ENCODE peak calls at places on chromosome 6, in five cellular contexts. One of them, this sample, is unnamed.

GRCh38 chr6:50380409-50381105 is 330.8 kb upstream of the DEFB112 start:
- DNase-seq in IMR-90: no peak
- DNase-seq in A549: no peak
- DNase-seq in H1: no peak
- DNase-seq in HepG2: no peak
- DNase-seq in this sample: no peak

GRCh38 chr6:161618816-161619454 is 345.1 kb upstream of the AGPAT4 start:
- DNase-seq in IMR-90: no peak
- DNase-seq in HepG2: peak
- DNase-seq in A549: peak
- DNase-seq in H1: no peak
- DNase-seq in this sample: peak

GRCh38 chr6:137309078-137309762 is 90.0 kb upstream of the IFNGR1 start:
- DNase-seq in IMR-90: peak
- DNase-seq in A549: no peak
- DNase-seq in HepG2: peak
- DNase-seq in H1: peak
- DNase-seq in this sample: peak

GRCh38 chr6:39829331-39829730 is 37.2 kb downstream of the DAAM2 start:
- DNase-seq in A549: no peak
- DNase-seq in HepG2: no peak
- DNase-seq in IMR-90: no peak
- DNase-seq in H1: no peak
- DNase-seq in this sample: no peak

GRCh38 chr6:170532867-170533488 is 20.1 kb downstream of the PSMB1 start:
- DNase-seq in A549: no peak
- DNase-seq in H1: no peak
- DNase-seq in IMR-90: peak
- DNase-seq in HepG2: no peak
- DNase-seq in this sample: no peak

GRCh38 chr6:162119349-162119748 is 608.2 kb downstream of the PRKN start:
- DNase-seq in HepG2: no peak
- DNase-seq in H1: no peak
- DNase-seq in A549: no peak
- DNase-seq in IMR-90: no peak
- DNase-seq in this sample: no peak

GRCh38 chr6:151493495-151494234 is at the start of gene CCDC170:
- DNase-seq in IMR-90: no peak
- DNase-seq in H1: peak
- DNase-seq in HepG2: peak
- DNase-seq in A549: peak
- DNase-seq in this sample: no peak

GRCh38 chr6:82818727-82819126 is 246.9 kb downstream of the UBE3D start:
- DNase-seq in HepG2: no peak
- DNase-seq in IMR-90: peak
- DNase-seq in A549: no peak
- DNase-seq in H1: no peak
- DNase-seq in this sample: no peak

GRCh38 chr6:138372711-138373463 is 4.8 kb upstream of the SMIM28 start:
- DNase-seq in IMR-90: no peak
- DNase-seq in A549: peak
- DNase-seq in HepG2: no peak
- DNase-seq in H1: no peak
- DNase-seq in this sample: peak

GRCh38 chr6:120604510-120604909 is 729.8 kb downstream of the TBC1D32 start:
- DNase-seq in IMR-90: no peak
- DNase-seq in HepG2: no peak
- DNase-seq in H1: no peak
- DNase-seq in A549: no peak
- DNase-seq in this sample: no peak

GRCh38 chr6:169971171-169971861 is 219.9 kb downstream of the ERMARD start:
- DNase-seq in IMR-90: no peak
- DNase-seq in A549: no peak
- DNase-seq in H1: peak
- DNase-seq in HepG2: no peak
- DNase-seq in this sample: no peak

GRCh38 chr6:135910943-135911618 is 59.6 kb downstream of the PDE7B start:
- DNase-seq in H1: no peak
- DNase-seq in HepG2: no peak
- DNase-seq in A549: no peak
- DNase-seq in IMR-90: no peak
- DNase-seq in this sample: no peak

GRCh38 chr6:133995296-133995695 is 42.3 kb downstream of the TBPL1 start:
- DNase-seq in H1: no peak
- DNase-seq in HepG2: no peak
- DNase-seq in A549: no peak
- DNase-seq in IMR-90: peak
- DNase-seq in this sample: no peak

GRCh38 chr6:158285321-158285960 is 26.8 kb upstream of the TULP4 start:
- DNase-seq in A549: no peak
- DNase-seq in IMR-90: peak
- DNase-seq in HepG2: no peak
- DNase-seq in H1: no peak
- DNase-seq in this sample: no peak

GRCh38 chr6:2938632-2939083 is 32.7 kb downstream of the SERPINB6 start:
- DNase-seq in H1: peak
- DNase-seq in IMR-90: no peak
- DNase-seq in HepG2: peak
- DNase-seq in A549: peak
- DNase-seq in this sample: peak

GRCh38 chr6:7979831-7980230 is 69.2 kb upstream of the TXNDC5 start:
- DNase-seq in H1: no peak
- DNase-seq in HepG2: no peak
- DNase-seq in A549: no peak
- DNase-seq in IMR-90: no peak
- DNase-seq in this sample: no peak

GRCh38 chr6:20319520-20320357 is 81.9 kb upstream of the E2F3 start:
- DNase-seq in HepG2: no peak
- DNase-seq in H1: no peak
- DNase-seq in A549: no peak
- DNase-seq in IMR-90: no peak
- DNase-seq in this sample: no peak

GRCh38 chr6:88164061-88164460 is 2.1 kb downstream of the CNR1 start:
- DNase-seq in IMR-90: no peak
- DNase-seq in A549: no peak
- DNase-seq in H1: no peak
- DNase-seq in HepG2: no peak
- DNase-seq in this sample: no peak

GRCh38 chr6:109008537-109008950 is 86.1 kb downstream of the SESN1 start:
- DNase-seq in IMR-90: peak
- DNase-seq in A549: no peak
- DNase-seq in H1: no peak
- DNase-seq in HepG2: no peak
- DNase-seq in this sample: no peak

GRCh38 chr6:73062121-73062520 is 163.2 kb downstream of the KHDC1L start:
- DNase-seq in A549: no peak
- DNase-seq in H1: no peak
- DNase-seq in HepG2: no peak
- DNase-seq in IMR-90: no peak
- DNase-seq in this sample: no peak

GRCh38 chr6:170032197-170032596 is 258.7 kb downstream of the DLL1 start:
- DNase-seq in IMR-90: no peak
- DNase-seq in HepG2: no peak
- DNase-seq in A549: no peak
- DNase-seq in H1: no peak
- DNase-seq in this sample: no peak

DNA sequence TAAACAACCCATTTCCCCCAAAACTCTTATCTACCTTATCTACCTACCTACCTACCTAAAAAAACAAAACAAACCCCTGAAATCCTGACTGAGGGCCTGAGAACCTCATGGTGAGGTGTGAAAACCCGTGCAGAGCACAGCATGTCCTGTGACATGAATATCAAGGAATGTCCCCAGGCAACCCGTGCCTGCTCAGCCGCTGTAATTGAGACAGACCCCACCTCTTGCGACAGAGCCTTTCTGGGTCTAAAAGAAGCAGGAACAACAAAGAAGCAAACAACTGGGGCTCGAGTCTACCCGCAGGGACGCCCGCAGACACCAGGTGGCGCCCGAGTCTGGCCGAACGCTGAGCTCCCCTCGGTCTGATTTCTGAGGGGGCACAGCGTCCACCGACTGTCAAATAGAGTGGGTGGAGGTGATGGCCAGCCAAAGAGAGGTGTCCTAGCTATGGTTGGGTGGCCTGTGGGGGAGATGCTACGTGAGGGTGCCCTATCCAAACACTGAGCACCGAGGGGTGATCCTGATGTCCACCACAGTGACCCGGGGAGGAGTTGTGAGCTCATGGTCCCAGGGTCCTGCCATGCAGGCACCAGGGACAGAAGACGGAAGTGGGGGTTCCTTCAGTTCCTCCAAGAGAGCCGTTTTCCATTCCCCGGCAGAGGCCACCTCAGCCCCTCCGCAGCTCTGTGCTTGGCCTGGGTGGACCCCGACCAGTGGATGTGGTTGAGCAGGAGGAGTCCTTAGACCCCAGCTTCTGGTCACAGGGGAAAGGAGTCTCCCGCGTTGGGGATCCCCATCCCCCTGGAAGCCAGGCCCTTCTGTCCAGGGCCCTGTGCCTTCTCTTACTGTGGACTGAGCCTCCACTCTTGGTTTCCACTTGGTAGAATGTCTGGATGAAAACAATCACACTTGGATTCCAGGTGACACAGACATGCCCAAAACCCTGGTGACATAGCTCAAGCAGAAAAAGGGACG is 268.1 kb downstream of the CDC5L start:
- DNase-seq in H1: peak
- DNase-seq in A549: peak
- DNase-seq in IMR-90: peak
- DNase-seq in HepG2: peak
- DNase-seq in this sample: peak
- H3K4me2 ChIP-seq in H1: no peak
- H3K4me2 ChIP-seq in A549: peak
- H3K4me2 ChIP-seq in IMR-90: peak
- H3K4me2 ChIP-seq in HepG2: peak
- H3K4me2 ChIP-seq in this sample: no peak

DNA sequence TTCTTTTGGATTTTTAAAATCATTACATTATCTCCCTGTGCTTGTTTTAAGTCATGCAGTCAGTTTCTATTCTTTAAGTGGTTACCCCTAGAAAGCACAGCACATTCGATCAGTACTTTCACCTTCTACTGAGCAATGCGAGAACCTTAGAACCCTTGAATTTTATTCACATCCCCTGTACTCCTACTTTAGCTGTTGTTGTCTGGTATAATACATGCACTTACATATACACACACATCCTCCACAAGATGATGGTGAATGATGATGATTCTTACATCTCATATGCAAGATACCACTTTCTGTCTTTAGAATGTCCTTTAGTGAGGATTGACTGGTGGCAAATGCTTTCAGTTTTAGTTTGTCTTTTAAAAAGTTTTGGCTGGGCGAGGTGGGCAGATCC is 5.7 kb downstream of the CDC40 start:
- DNase-seq in H1: no peak
- DNase-seq in IMR-90: no peak
- DNase-seq in A549: no peak
- DNase-seq in HepG2: no peak
- DNase-seq in this sample: no peak
- TF ChIP-seq MAFK in H1: no peak
- TF ChIP-seq MAFK in IMR-90: no peak
- TF ChIP-seq MAFK in A549: no peak
- TF ChIP-seq MAFK in HepG2: no peak
- TF ChIP-seq MAFK in this sample: no peak

GRCh38 chr6:156918647-156919046 is 141.5 kb downstream of the ARID1B start:
- DNase-seq in HepG2: no peak
- DNase-seq in A549: no peak
- DNase-seq in IMR-90: no peak
- DNase-seq in H1: no peak
- DNase-seq in this sample: no peak

GRCh38 chr6:156919370-156919769 is 142.2 kb downstream of the ARID1B start:
- DNase-seq in HepG2: no peak
- DNase-seq in A549: no peak
- DNase-seq in IMR-90: no peak
- DNase-seq in H1: no peak
- DNase-seq in this sample: no peak

GRCh38 chr6:156916108-156916801 is 139.1 kb downstream of the ARID1B start:
- DNase-seq in H1: no peak
- DNase-seq in HepG2: no peak
- DNase-seq in IMR-90: peak
- DNase-seq in A549: no peak
- DNase-seq in this sample: no peak

GRCh38 chr6:156919819-156920379 is 142.7 kb downstream of the ARID1B start:
- DNase-seq in IMR-90: no peak
- DNase-seq in HepG2: no peak
- DNase-seq in A549: no peak
- DNase-seq in H1: no peak
- DNase-seq in this sample: no peak

DNA sequence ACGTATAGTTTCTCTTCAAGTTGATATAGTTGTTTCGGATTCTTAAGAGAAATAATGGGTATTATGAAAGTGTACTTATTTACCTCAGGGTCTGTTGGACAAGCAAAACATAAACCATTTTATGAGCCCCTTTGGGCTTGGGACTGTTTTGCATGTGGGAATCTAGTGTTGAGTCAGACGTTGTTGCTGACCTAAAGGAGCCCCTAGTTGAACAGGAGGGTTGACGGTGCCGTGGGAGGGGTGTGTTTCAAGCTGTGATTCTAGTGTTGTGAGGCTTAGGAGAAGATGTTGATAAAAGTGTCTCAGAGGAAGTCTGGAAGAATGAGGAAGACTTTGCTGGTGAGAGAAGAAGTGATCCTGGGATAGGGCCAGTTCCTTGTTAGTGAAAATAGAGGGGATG is 140.0 kb downstream of the ARID1B start:
- DNase-seq in H1: no peak
- DNase-seq in IMR-90: no peak
- DNase-seq in HepG2: no peak
- DNase-seq in A549: no peak
- DNase-seq in this sample: no peak
- H3K4me2 ChIP-seq in H1: no peak
- H3K4me2 ChIP-seq in IMR-90: peak
- H3K4me2 ChIP-seq in HepG2: no peak
- H3K4me2 ChIP-seq in A549: no peak
- H3K4me2 ChIP-seq in this sample: no peak

DNA sequence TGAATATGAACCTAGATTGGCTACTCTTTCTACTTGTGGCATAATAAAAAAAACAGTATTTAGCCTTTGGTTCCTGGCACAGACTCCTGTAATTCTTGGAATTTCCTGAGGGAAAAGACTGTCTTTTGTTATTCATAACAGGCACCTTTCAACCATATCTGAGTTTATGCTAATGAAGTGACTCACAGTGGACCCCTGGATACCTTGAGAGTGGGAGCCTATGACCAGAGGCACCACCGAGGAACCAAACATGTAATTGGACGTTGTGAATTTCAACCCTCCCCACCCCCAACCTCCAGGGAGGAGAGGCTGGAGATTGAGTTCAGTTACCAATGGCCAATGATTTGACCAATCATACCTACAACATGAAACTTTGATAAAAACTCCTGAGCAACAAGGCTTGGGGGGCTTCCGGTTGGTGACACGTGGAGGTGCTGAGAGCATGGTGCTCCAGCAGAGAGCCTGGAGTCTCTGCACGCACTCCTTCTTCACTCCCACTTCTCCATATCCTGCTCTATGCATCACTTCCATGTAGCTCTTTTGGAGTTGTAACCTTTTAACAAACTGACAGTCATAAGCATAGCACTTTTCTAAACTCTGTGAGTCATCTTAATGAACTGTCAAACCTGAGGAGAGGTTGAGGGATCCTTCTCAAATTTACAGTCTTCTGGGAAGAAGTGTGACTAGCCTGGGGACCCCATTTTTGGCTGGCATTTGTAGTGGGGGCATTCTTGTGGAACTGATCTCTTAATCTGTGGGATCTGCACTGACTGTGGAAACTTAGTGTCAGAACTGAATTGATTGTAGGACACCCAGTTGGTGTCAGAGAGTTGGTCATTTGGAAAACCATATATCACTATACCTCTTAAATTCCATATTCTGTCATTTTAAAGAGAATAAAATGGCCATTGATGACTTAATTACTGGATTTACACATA is 48.6 kb downstream of the LAMA4 start:
- DNase-seq in H1: no peak
- DNase-seq in A549: no peak
- DNase-seq in IMR-90: peak
- DNase-seq in HepG2: no peak
- DNase-seq in this sample: no peak
- TF ChIP-seq MAFK in H1: no peak
- TF ChIP-seq MAFK in A549: no peak
- TF ChIP-seq MAFK in IMR-90: no peak
- TF ChIP-seq MAFK in HepG2: no peak
- TF ChIP-seq MAFK in this sample: no peak